ENCODE peak calls at places on chromosomes 7 and 10, in nine cellular contexts. K, T, Y, F, E, M, G, S and W are unnamed samples.

GRCh38 chr7:148699024-148699771 is 495 bp downstream of the CUL1 start:
- DNase-seq in K (peak; percentile 7), T (no peak), Y (peak; percentile 55), F (peak; percentile 79), E (peak; percentile 86), M (peak; percentile 63), G (peak; percentile 86), S (peak; percentile 62), W (no peak)

GRCh38 chr10:68180490-68180889 is 51.4 kb downstream of the ATOH7 start:
- DNase-seq in K (no peak), T (no peak), Y (no peak), F (no peak), E (no peak), M (no peak), G (no peak), S (no peak), W (no peak)

GRCh38 chr10:123741146-123741545 is 75.0 kb downstream of the GPR26 start:
- DNase-seq in K (no peak), T (no peak), Y (no peak), F (no peak), E (no peak), M (no peak), G (no peak), S (no peak), W (no peak)

GRCh38 chr10:129364949-129365348 is 102.1 kb upstream of the MGMT start:
- DNase-seq in K (no peak), T (no peak), Y (no peak), F (no peak), E (no peak), M (no peak), G (no peak), S (no peak), W (no peak)

GRCh38 chr10:70558871-70559810 is 43.4 kb downstream of the PRF1 start:
- DNase-seq in K (no peak), T (no peak), Y (peak; percentile 73), F (peak; percentile 72), E (peak; percentile 85), M (peak; percentile 50), G (peak; percentile 85), S (peak; percentile 91), W (no peak)

GRCh38 chr10:104581884-104582603 is 59.0 kb upstream of the SORCS3 start:
- DNase-seq in K (no peak), T (no peak), Y (no peak), F (no peak), E (no peak), M (no peak), G (no peak), S (no peak), W (no peak)

GRCh38 chr10:44008270-44008916 is 359.7 kb upstream of the ZNF32 start:
- DNase-seq in K (no peak), T (no peak), Y (no peak), F (no peak), E (no peak), M (no peak), G (no peak), S (no peak), W (no peak)

GRCh38 chr7:129835436-129836020 is 117.2 kb downstream of the UBE2H start:
- DNase-seq in K (no peak), T (no peak), Y (no peak), F (no peak), E (no peak), M (no peak), G (no peak), S (peak; percentile 60), W (no peak)

GRCh38 chr10:3111626-3112220 is 44.4 kb downstream of the PFKP start:
- DNase-seq in K (no peak), T (no peak), Y (no peak), F (no peak), E (no peak), M (no peak), G (no peak), S (no peak), W (no peak)

GRCh38 chr10:13099144-13099665 is 758 bp upstream of the OPTN start:
- DNase-seq in K (peak; percentile 26), T (no peak), Y (peak; percentile 48), F (peak; percentile 50), E (no peak), M (peak; percentile 20), G (no peak), S (peak; percentile 58), W (no peak)
- TF ChIP-seq CTCF in K (no peak), T (peak; percentile 15), Y (no peak), F (peak; percentile 72), E (no peak), M (peak; percentile 50), G (peak; percentile 44), S (peak; percentile 56), W (no peak)

GRCh38 chr7:134618756-134619530 is 27.7 kb upstream of the BPGM start:
- DNase-seq in K (no peak), T (no peak), Y (no peak), F (no peak), E (no peak), M (no peak), G (no peak), S (no peak), W (no peak)
- H3K27ac ChIP-seq in K (no peak overlapping the region), T (no peak overlapping the region), Y (no peak overlapping the region), F (no peak overlapping the region), E (no peak overlapping the region), M (no peak overlapping the region), G (no peak overlapping the region), S (no peak overlapping the region), W (no peak overlapping the region)

GRCh38 chr7:115086146-115086841 is 164.4 kb downstream of the MDFIC start:
- DNase-seq in K (no peak), T (no peak), Y (no peak), F (no peak), E (no peak), M (no peak), G (no peak), S (no peak), W (no peak)
- TF ChIP-seq CTCF in K (no peak), T (no peak), Y (no peak), F (no peak), E (no peak), M (no peak), G (no peak), S (no peak), W (no peak)

DNA sequence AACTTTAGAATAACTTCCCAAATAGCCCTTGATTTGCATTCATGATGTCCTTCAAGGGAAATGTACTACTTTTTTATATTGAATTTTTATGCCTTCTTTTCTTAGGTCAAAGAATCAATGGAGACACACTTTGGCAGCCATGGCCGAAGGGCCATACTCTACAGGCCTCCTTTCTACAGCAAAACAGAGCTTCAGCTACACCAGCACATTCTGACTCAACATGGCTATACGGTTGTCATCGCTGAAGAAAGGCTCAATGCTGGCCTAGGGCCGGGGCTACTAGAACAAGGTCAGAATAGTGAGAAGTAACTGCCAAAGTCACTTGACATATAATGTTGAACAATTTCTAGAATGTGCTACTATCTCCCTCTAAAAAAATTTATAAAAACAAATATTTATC is 27.0 kb downstream of the CPED1 start:
- DNase-seq in K (no peak), T (no peak), Y (no peak), F (no peak), E (no peak), M (no peak), G (no peak), S (no peak), W (no peak)
- H3K27ac ChIP-seq in K (no peak overlapping the region), T (no peak overlapping the region), Y (no peak overlapping the region), F (no peak overlapping the region), E (no peak overlapping the region), M (no peak overlapping the region), G (peak overlapping the region; percentile 75), S (peak overlapping the region; percentile 44), W (peak overlapping the region; percentile 40)

GRCh38 chr7:15678646-15679045 is 7.8 kb downstream of the MEOX2 start:
- DNase-seq in K (no peak), T (no peak), Y (no peak), F (no peak), E (no peak), M (no peak), G (no peak), S (no peak), W (no peak)
- TF ChIP-seq CTCF in K (no peak), T (no peak), Y (no peak), F (no peak), E (no peak), M (no peak), G (no peak), S (no peak), W (no peak)